ENCODE peak calls at places on chromosomes 7 and 10, in six cellular contexts. I is tibial artery, Z is PC-9, B is heart right ventricle, G is right lobe of liver, U is mammary epithelial cell. Q is an unnamed sample.
A peak's percentile ranks its signal among the peaks of the same experiment; 100 is the strongest.

GRCh38 chr7:95491634-95492314 is 6.0 kb downstream of the ASB4 start:
- DNase-seq in Z (peak; percentile 87), U (peak; percentile 98), G (no peak), I (no peak), B (no peak), Q (no peak)

GRCh38 chr7:1230411-1231213 is 2.1 kb upstream of the UNCX start:
- DNase-seq in Z (no peak), B (no peak), U (no peak), I (no peak), G (no peak), Q (no peak)

GRCh38 chr10:97278491-97278989 is 13.9 kb downstream of the ARHGAP19 start:
- DNase-seq in G (no peak), B (no peak), U (peak; percentile 36), I (no peak), Z (no peak), Q (no peak)

GRCh38 chr7:148142660-148143248 is 447.8 kb upstream of the C7orf33 start:
- DNase-seq in I (no peak), U (peak; percentile 9), G (no peak), B (peak; percentile 19), Z (no peak), Q (no peak)

GRCh38 chr10:88852327-88852726 is 683 bp upstream of the ANKRD22 start:
- DNase-seq in U (no peak), I (no peak), G (no peak), B (no peak), Z (no peak), Q (no peak)

GRCh38 chr10:15540729-15541128 is 169.6 kb upstream of the FAM171A1 start:
- DNase-seq in U (peak; percentile 18), B (no peak), I (no peak), Z (no peak), G (no peak), Q (no peak)

GRCh38 chr10:116753759-116754158 is 11.4 kb upstream of the HSPA12A start:
- DNase-seq in I (peak; percentile 45), Z (no peak), G (no peak), B (no peak), U (peak; percentile 85), Q (no peak)

GRCh38 chr7:28955723-28956607 is 2.2 kb downstream of the TRIL start:
- DNase-seq in Z (no peak), G (peak; percentile 87), B (peak; percentile 73), U (peak; percentile 35), I (peak; percentile 58), Q (peak; percentile 90)

GRCh38 chr10:61067683-61068336 is 123.8 kb upstream of the RHOBTB1 start:
- DNase-seq in I (no peak), B (no peak), Z (no peak), U (no peak), G (no peak), Q (no peak)

GRCh38 chr10:3852147-3852904 is 67.3 kb upstream of the KLF6 start:
- DNase-seq in U (peak; percentile 100), I (peak; percentile 90), G (peak; percentile 83), Z (peak; percentile 74), B (peak; percentile 66), Q (peak; percentile 82)

GRCh38 chr7:39187130-39187529 is 209.4 kb downstream of the POU6F2 start:
- DNase-seq in B (no peak), Z (no peak), I (no peak), G (no peak), U (no peak), Q (no peak)

GRCh38 chr10:70656489-70656888 is 15.8 kb upstream of the ADAMTS14 start:
- DNase-seq in U (peak; percentile 99), G (no peak), I (no peak), Z (peak; percentile 28), B (no peak), Q (no peak)

GRCh38 chr10:17423641-17424186 is 30.7 kb downstream of the ST8SIA6 start:
- DNase-seq in Z (no peak), U (no peak), G (no peak), I (no peak), B (no peak), Q (no peak)

DNA sequence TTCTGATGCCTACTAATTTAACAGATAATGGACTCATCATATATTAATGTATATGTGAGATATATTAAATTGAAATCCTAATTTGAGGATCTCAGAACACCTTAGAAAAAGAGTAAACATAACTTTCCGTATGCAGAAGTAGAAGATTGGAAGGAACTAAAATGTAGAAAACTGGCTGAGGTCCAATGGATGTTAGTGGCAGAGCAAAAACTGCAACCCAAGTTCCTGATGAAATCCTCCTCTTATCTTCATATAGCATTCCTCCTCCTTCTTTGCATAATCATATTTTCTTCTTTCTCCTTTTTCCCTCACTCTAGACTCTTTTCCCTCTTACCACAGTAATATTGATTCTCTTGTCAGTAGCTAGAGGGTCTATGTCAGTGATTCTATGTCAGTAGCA is 6.0 kb downstream of the INA start:
- DNase-seq in Z (no peak), I (no peak), G (no peak), U (no peak), B (no peak), Q (no peak)
- H3K4me3 ChIP-seq in Z (no peak overlapping the region), I (no peak overlapping the region), G (no peak overlapping the region), U (no peak overlapping the region), B (no peak overlapping the region), Q (no peak overlapping the region)

GRCh38 chr7:21568762-21569161 is 25.9 kb downstream of the DNAH11 start:
- DNase-seq in B (no peak), U (no peak), G (no peak), Z (no peak), I (no peak), Q (no peak)
- TF ChIP-seq CTCF in B (peak; percentile 36), U (peak; percentile 46), G (peak; percentile 53), Z (peak; percentile 65), I (no peak), Q (peak; percentile 15)

DNA sequence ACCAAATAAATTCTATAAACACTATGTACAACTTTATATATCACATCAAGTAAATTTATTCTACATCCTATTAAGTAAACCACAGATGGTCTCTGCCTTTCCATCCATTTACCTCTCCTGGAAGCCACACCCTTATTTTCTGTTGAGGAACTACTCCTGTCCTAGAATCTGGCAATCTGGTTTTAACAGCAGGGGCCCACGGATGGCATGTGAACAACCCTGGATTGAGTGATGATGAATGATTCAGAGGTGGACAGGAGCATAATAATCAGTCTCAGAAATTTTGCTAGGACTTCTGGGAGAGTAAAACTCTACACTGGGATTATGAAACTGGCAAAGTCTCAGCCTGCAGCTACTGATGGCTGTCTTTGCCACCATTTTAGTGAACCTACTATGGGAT is 54.1 kb downstream of the CDK6 start:
- DNase-seq in B (no peak), I (no peak), U (no peak), Z (no peak), G (no peak), Q (no peak)
- H3K4me1 ChIP-seq in B (peaks cover 39% of the 10 kb centered on the region), I (peaks cover 85% of the 10 kb centered on the region), U (peaks cover 13% of the 10 kb centered on the region), Z (no peaks in the 10 kb centered on the region), G (peaks cover 25% of the 10 kb centered on the region), Q (peaks cover 25% of the 10 kb centered on the region)

GRCh38 chr10:51669041-51669440 is 30.4 kb downstream of the CSTF2T start:
- DNase-seq in I (no peak), U (no peak), B (no peak), G (no peak), Z (no peak), Q (no peak)
- H3K4me3 ChIP-seq in I (no peak overlapping the region), U (no peak overlapping the region), B (no peak overlapping the region), G (no peak overlapping the region), Z (no peak overlapping the region), Q (no peak overlapping the region)

GRCh38 chr10:109587366-109587765 is 335.9 kb downstream of the XPNPEP1 start:
- DNase-seq in Z (no peak), I (no peak), B (no peak), U (peak; percentile 37), G (no peak), Q (no peak)
- TF ChIP-seq CTCF in Z (no peak), I (no peak), B (no peak), U (no peak), G (no peak), Q (no peak)

GRCh38 chr10:79115302-79115701 is 46.5 kb downstream of the ZMIZ1 start:
- DNase-seq in G (no peak), Z (no peak), U (no peak), I (no peak), B (no peak), Q (no peak)
- H3K4me1 ChIP-seq in G (peaks cover 39% of the 10 kb centered on the region), Z (peaks cover 6% of the 10 kb centered on the region), U (peaks cover 51% of the 10 kb centered on the region), I (peaks cover 52% of the 10 kb centered on the region), B (peaks cover 90% of the 10 kb centered on the region), Q (peaks cover 71% of the 10 kb centered on the region)

DNA sequence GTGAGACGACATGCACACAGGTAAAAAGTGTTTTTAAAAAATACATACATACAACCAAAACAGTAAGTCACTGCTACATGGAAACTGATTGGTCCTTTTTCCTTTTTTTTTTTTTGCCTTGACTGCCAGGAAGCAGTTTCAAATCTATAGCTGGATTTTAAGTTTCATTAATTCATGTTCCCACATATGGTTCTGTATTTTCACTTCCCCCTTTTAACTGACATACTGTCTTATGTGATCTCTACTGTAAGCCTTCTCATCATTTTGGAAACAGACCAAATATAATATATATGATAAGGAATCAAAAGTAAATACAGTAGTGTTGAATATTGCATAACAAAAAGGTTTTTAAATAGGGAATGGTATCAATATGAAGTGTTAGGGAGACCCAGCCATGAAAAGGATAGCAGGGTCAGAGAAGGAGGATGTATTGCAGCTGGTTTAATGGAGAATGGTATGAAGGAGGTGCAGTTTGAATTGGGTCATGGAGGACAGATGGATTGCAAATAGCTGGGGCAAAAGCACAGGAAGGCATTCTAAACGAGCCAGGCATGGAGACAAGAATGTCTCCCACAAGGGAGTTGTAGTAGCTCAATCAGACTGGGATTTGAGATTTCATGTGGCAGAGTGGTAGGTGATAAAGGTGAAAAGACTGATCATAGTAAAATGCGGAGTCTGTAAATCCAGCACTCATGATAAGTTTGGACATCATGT is 5.4 kb downstream of the CAV1 start:
- DNase-seq in B (no peak), Z (no peak), G (no peak), U (no peak), I (no peak), Q (no peak)
- H3K4me3 ChIP-seq in B (peak overlapping the region; percentile 73), Z (no peak overlapping the region), G (no peak overlapping the region), U (peak overlapping the region; percentile 39), I (peak overlapping the region; percentile 30), Q (peak overlapping the region; percentile 76)

GRCh38 chr10:43263551-43264323 is 3.1 kb downstream of the RASGEF1A start:
- DNase-seq in G (peak; percentile 25), I (no peak), U (no peak), B (no peak), Z (peak; percentile 29), Q (peak; percentile 45)
- TF ChIP-seq CTCF in G (no peak), I (no peak), U (no peak), B (no peak), Z (peak; percentile 46), Q (no peak)